ENCODE peak calls at places on chromosomes 1 and 21, in four cellular contexts. B is psoas muscle, O is right cardiac atrium, P is aorta. A is an unnamed sample.

GRCh38 chr1:172654535-172654934 is 4.4 kb upstream of the FASLG start:
- DNase-seq in B (no peak), O (no peak), P (no peak), A (no peak)

GRCh38 chr1:16061255-16061654 is 12.2 kb downstream of the FAM131C start:
- DNase-seq in B (no peak), O (no peak), P (no peak), A (no peak)

GRCh38 chr1:6612641-6613360 is 730 bp upstream of the PHF13 start:
- DNase-seq in P (peak), O (peak), B (peak), A (no peak)

GRCh38 chr1:7778133-7778628 is 5.9 kb upstream of the PER3 start:
- DNase-seq in O (no peak), B (no peak), P (no peak), A (no peak)

GRCh38 chr1:165943198-165943597 is 115.8 kb downstream of the UCK2 start:
- DNase-seq in B (no peak), O (no peak), P (no peak), A (no peak)

GRCh38 chr1:155801149-155801548 is 55.9 kb downstream of the GON4L start:
- DNase-seq in B (no peak), O (no peak), P (no peak), A (no peak)

GRCh38 chr1:241419986-241420385 is 63.0 kb upstream of the RGS7 start:
- DNase-seq in P (no peak), O (no peak), B (no peak), A (no peak)

GRCh38 chr1:53601031-53601745 is 137.8 kb downstream of the GLIS1 start:
- DNase-seq in B (peak), P (peak), O (no peak), A (no peak)

GRCh38 chr1:47469910-47470309 is 32.1 kb downstream of the FOXD2 start:
- DNase-seq in P (no peak), O (no peak), B (no peak), A (no peak)

GRCh38 chr21:45319461-45320211 is 31.9 kb upstream of the POFUT2 start:
- DNase-seq in B (peak), O (peak), P (peak), A (peak)

GRCh38 chr1:174911626-174912025 is 88.1 kb upstream of the CACYBP start:
- DNase-seq in P (no peak), B (no peak), O (no peak), A (no peak)

GRCh38 chr1:22861764-22862440 is 110.8 kb downstream of the LACTBL1 start:
- DNase-seq in P (no peak), B (no peak), O (peak), A (no peak)

GRCh38 chr1:95475686-95476457 is 241.9 kb downstream of the RWDD3 start:
- DNase-seq in B (no peak), P (no peak), O (no peak), A (no peak)

GRCh38 chr1:29729281-29729680 is 493.0 kb downstream of the PTPRU start:
- DNase-seq in B (no peak), P (no peak), O (no peak), A (no peak)

GRCh38 chr1:92728687-92729086 is 56.2 kb downstream of the EVI5 start:
- DNase-seq in O (no peak), P (no peak), B (no peak), A (no peak)

GRCh38 chr1:6476483-6476882 is 10.5 kb upstream of the TNFRSF25 start:
- DNase-seq in O (no peak), B (no peak), P (no peak), A (no peak)

GRCh38 chr1:230855886-230856285 is 12.4 kb downstream of the C1orf198 start:
- DNase-seq in P (no peak), O (no peak), B (no peak), A (no peak)

GRCh38 chr1:26164036-26164927 is 4.5 kb downstream of the C1orf232 start:
- DNase-seq in B (peak), O (peak), P (peak), A (no peak)

GRCh38 chr1:226632169-226632884 is 83.8 kb downstream of the STUM start:
- DNase-seq in P (peak), O (no peak), B (peak), A (peak)

GRCh38 chr21:44526096-44526997 is 13.6 kb downstream of the KRTAP10-1 start:
- DNase-seq in P (peak), O (peak), B (no peak), A (no peak)

GRCh38 chr1:71561729-71562128 is 480.9 kb upstream of the ZRANB2 start:
- DNase-seq in B (no peak), P (no peak), O (no peak), A (no peak)

DNA sequence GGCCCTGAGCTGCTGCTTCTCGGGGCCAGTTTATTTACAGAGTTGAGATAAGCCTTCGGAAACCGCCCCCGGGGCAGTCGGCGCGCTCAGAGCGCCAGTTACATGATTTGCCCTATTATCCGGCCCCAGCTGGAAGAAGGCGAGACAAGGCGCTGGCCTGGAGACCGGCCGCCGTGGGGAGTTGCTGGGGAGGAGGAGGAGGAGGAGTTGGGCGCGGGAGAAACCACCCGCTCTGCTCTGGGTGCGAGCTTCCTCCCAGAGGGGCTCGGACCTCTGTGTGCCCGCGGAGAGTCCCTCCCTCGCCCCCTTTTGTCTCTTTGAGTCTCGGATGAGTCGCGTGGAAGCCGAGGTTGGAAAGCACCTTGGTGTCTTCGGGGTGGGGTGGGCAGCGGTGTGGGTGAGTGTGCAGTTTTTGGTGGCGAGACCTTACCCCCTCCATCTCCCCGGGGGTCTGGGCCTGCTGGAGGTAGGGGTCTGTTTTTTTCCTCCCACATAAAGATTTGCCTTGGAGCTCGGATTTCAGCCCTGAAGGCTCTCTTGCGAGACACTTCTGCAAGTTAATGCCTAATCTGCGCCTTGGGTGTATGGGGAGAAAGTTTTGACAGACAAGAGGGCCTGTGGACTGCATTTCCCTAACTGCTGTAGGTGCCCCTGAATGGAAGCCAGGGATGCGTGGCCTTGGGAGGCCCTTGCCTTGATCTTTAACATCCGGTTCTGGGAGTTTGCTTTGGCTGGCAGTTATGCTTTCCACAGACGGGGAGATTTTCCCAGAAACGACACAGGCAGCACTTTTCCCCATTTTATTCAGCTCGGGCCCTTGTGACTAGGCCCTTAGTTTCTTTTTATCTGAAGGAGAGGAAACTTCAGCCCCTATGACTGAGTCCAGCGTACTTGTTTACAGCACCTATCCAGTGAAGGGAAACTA is 80.0 kb downstream of the NDUFS5 start:
- DNase-seq in B (peak), P (peak), O (peak), A (peak)
- H3K4me3 ChIP-seq in B (peak), P (peak), O (peak), A (peak)

GRCh38 chr1:111895017-111895416 is 94.5 kb downstream of the KCND3 start:
- DNase-seq in B (no peak), O (no peak), P (no peak), A (no peak)
- H3K4me3 ChIP-seq in B (no peak), O (no peak), P (no peak), A (no peak)

DNA sequence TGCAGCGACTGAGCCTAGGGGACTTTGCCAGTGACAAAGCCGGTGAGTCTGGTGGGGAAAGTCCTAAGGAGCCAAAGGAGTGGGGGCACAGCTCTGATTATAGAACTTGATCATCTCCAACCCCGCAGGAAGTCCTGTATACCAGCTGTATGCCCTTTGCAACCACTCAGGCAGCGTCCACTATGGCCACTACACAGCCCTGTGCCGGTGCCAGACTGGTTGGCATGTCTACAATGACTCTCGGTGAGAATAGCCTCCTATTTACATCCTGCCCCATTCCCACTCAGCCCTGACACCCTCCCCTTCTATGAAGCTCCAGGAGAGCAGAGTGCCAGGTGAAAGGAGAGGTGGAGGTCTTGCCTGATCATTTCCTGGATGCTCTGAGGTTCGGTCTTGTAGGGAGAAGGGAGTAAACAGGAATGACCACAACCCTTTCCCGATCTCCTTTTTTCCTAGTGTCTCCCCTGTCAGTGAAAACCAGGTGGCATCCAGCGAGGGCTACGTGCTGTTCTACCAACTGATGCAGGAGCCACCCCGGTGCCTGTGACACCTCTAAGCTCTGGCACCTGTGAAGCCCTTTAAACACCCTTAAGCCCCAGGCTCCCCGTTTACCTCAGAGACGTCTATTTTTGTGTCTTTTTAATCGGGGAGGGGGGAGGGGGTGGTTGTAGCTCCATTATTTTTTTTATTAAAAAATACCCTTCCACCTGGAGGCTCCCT is 1.2 kb upstream of the PPOX start:
- DNase-seq in P (peak), B (no peak), O (no peak), A (peak)
- H3K4me3 ChIP-seq in P (no peak), B (peak), O (peak), A (peak)

GRCh38 chr21:36981977-36982700 is 15.7 kb upstream of the HLCS start:
- DNase-seq in P (no peak), O (no peak), B (no peak), A (no peak)

GRCh38 chr21:36981049-36981391 is 14.6 kb upstream of the HLCS start:
- DNase-seq in P (no peak), O (no peak), B (no peak), A (no peak)

GRCh38 chr21:36976882-36977651 is 10.6 kb upstream of the HLCS start:
- DNase-seq in B (no peak), P (no peak), O (no peak), A (no peak)

GRCh38 chr21:36976228-36976627 is 9.8 kb upstream of the HLCS start:
- DNase-seq in P (no peak), O (no peak), B (no peak), A (no peak)

DNA sequence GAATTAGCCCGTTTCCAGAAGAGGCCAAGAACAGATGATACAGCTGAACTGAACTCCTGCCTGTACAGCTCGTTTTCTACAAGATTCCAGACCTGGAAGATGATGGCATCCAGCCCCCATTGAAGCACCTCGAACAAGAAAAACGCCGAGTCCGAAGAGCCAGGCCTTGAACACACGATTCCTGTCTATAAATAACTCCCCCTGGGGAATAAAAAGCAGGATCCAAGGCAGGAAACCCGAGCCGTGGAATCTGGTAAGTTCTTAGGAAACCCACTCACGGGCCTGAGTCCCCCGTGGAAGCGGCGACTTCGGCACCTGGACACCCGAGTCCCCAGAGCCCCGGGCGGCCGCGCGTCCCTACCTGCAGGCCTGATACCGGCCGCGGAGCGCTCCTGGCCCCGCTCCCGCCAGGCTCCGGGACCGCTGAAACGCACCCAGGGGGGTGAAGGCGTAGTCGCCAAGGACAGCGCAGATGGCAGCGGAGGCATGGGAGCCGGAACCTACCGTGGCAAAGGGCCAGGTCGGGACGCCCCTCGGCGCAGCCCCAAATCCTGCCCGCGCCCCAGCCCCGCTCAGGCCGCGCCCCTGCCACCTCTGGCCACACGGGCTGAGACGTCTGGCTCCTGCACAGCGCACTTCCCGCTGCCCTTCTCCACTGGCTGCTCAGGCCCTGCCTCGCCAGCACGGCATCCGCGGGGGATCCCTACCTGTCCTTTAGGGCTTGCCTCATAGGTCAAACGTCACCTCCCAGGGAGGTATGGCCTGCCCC is 14.0 kb upstream of the HLCS start:
- DNase-seq in P (peak), O (peak), B (peak), A (no peak)
- H3K4me3 ChIP-seq in P (peak), O (peak), B (peak), A (peak)

A was measured in coronary artery.